ENCODE peak calls at places on chromosomes 4 and X, in six cellular contexts. L is adipocyte, J is left lung, Z is HFF-Myc, F is HS-5, W is activated T-cell treated with anti-CD3 and anti-CD28 coated beads for 24 hours. I is an unnamed sample.

GRCh38 chr4:26787461-26788340 is 72.9 kb upstream of the STIM2 start:
- DNase-seq in L (peak), J (no peak), Z (no peak), F (peak), W (peak), I (no peak)

GRCh38 chr4:36758312-36758690 is 476.9 kb downstream of the DTHD1 start:
- DNase-seq in L (no peak), J (no peak), Z (no peak), F (no peak), W (no peak), I (no peak)

GRCh38 chr4:16745009-16745408 is 153.4 kb downstream of the LDB2 start:
- DNase-seq in L (peak), J (no peak), Z (peak), F (peak), W (no peak), I (no peak)

GRCh38 chr4:2480649-2481048 is 11.7 kb downstream of the RNF4 start:
- DNase-seq in L (no peak), J (no peak), Z (no peak), F (no peak), W (no peak), I (no peak)

GRCh38 chr4:39054497-39054896 is 7.5 kb upstream of the KLHL5 start:
- DNase-seq in L (no peak), J (no peak), Z (no peak), F (no peak), W (no peak), I (no peak)

GRCh38 chrX:136761410-136761809 is 19.3 kb downstream of the ARHGEF6 start:
- DNase-seq in L (no peak), J (no peak), Z (no peak), F (no peak), W (no peak), I (no peak)

GRCh38 chr4:166724369-166724768 is 509.9 kb downstream of the SPOCK3 start:
- DNase-seq in L (no peak), J (no peak), Z (no peak), F (no peak), W (no peak), I (no peak)

GRCh38 chr4:8181844-8182243 is 17.2 kb upstream of the SH3TC1 start:
- DNase-seq in L (no peak), J (peak), Z (no peak), F (no peak), W (no peak), I (no peak)

GRCh38 chr4:63459329-63459728 is 949.9 kb downstream of the TECRL start:
- DNase-seq in L (no peak), J (no peak), Z (no peak), F (no peak), W (no peak), I (no peak)